ENCODE peak calls at places on chromosome 7, in six cellular contexts. T, Y, B, H, M and K are unnamed samples.

GRCh38 chr7:141974831-141975230 is 1.3 kb upstream of the TAS2R38 start:
- DNase-seq in T (peak), Y (no peak), B (no peak), H (no peak), M (no peak), K (no peak)

GRCh38 chr7:155227788-155228458 is 69.8 kb upstream of the INSIG1 start:
- DNase-seq in T (no peak), Y (no peak), B (no peak), H (no peak), M (no peak), K (no peak)

GRCh38 chr7:14196555-14196954 is 207.1 kb upstream of the ETV1 start:
- DNase-seq in T (no peak), Y (no peak), B (no peak), H (no peak), M (peak), K (no peak)

GRCh38 chr7:2843191-2843685 is 870 bp downstream of the GNA12 start:
- DNase-seq in T (no peak), Y (no peak), B (no peak), H (no peak), M (no peak), K (no peak)

GRCh38 chr7:2016761-2017482 is 215.8 kb downstream of the MAD1L1 start:
- DNase-seq in T (no peak), Y (no peak), B (no peak), H (no peak), M (no peak), K (no peak)

GRCh38 chr7:139595806-139596205 is 72.3 kb downstream of the CLEC2L start:
- DNase-seq in T (no peak), Y (no peak), B (no peak), H (no peak), M (no peak), K (no peak)

GRCh38 chr7:81903115-81903514 is 133.3 kb upstream of the HGF start:
- DNase-seq in T (no peak), Y (no peak), B (no peak), H (no peak), M (no peak), K (no peak)

GRCh38 chr7:122143376-122143750 is 686 bp downstream of the AASS start:
- DNase-seq in T (no peak), Y (no peak), B (no peak), H (no peak), M (peak), K (peak)

GRCh38 chr7:84187087-84187805 is 7.3 kb downstream of the SEMA3A start:
- DNase-seq in T (no peak), Y (no peak), B (no peak), H (no peak), M (no peak), K (no peak)

GRCh38 chr7:151853896-151854807 is 22.8 kb downstream of the PRKAG2 start:
- DNase-seq in T (no peak), Y (no peak), B (no peak), H (no peak), M (no peak), K (no peak)

GRCh38 chr7:31492086-31492485 is 21.8 kb upstream of the ITPRID1 start:
- DNase-seq in T (no peak), Y (no peak), B (no peak), H (no peak), M (no peak), K (no peak)

GRCh38 chr7:2521952-2522591 is 2.5 kb downstream of the LFNG start:
- DNase-seq in T (peak), Y (no peak), B (no peak), H (peak), M (no peak), K (peak)